ENCODE peak calls at places on chromosomes 12 and 14, in ten cellular contexts. X is adrenal gland, F is endothelial cell, V is hepatocyte, A is GM23338, O is heart right ventricle, J is bronchial epithelial cell, K is CD14-positive monocyte, W is psoas muscle, U is nephron progenitor cell. P is an unnamed sample.

GRCh38 chr12:101670007-101670671 is 27.3 kb upstream of the CHPT1 start:
- DNase-seq in J (peak), U (peak), V (peak), K (peak), X (peak), F (peak), O (peak), W (peak), A (peak), P (peak)

GRCh38 chr14:81565441-81566290 is 32.0 kb upstream of the SEL1L start:
- DNase-seq in X (peak), U (peak), V (peak), O (peak), W (no peak), K (no peak), A (peak), J (peak), F (peak), P (peak)

GRCh38 chr12:67430708-67431335 is 161.7 kb downstream of the CAND1 start:
- DNase-seq in U (no peak), V (no peak), F (no peak), X (peak), O (peak), W (peak), A (peak), J (no peak), K (no peak), P (no peak)

GRCh38 chr12:3542156-3542555 is 51.2 kb downstream of the PRMT8 start:
- DNase-seq in A (no peak), V (no peak), U (no peak), K (no peak), W (no peak), F (no peak), X (no peak), O (no peak), J (no peak), P (no peak)

GRCh38 chr12:127886821-127887220 is 380.1 kb upstream of the TMEM132C start:
- DNase-seq in A (no peak), J (no peak), O (no peak), V (no peak), U (no peak), X (no peak), F (no peak), K (no peak), W (no peak), P (no peak)

GRCh38 chr12:113057565-113058485 is 1.3 kb downstream of the DTX1 start:
- DNase-seq in O (no peak), K (no peak), W (no peak), F (no peak), J (no peak), U (no peak), X (no peak), A (peak), V (no peak), P (no peak)

GRCh38 chr12:46524778-46525177 is 152.2 kb upstream of the SLC38A2 start:
- DNase-seq in U (no peak), W (peak), F (no peak), O (peak), J (peak), K (no peak), V (peak), A (peak), X (peak), P (no peak)

GRCh38 chr12:4567073-4567881 is 5.3 kb downstream of the DYRK4 start:
- DNase-seq in F (no peak), K (no peak), J (no peak), W (no peak), X (no peak), O (no peak), V (no peak), A (no peak), U (no peak), P (no peak)

GRCh38 chr12:111438501-111438900 is 32.8 kb downstream of the SH2B3 start:
- DNase-seq in O (no peak), V (peak), A (peak), F (peak), J (peak), X (peak), K (peak), U (no peak), W (no peak), P (no peak)

GRCh38 chr12:10304161-10304574 is 3.5 kb upstream of the KLRD1 start:
- DNase-seq in J (peak), F (no peak), W (no peak), V (no peak), A (no peak), X (no peak), O (no peak), K (no peak), U (no peak), P (no peak)

GRCh38 chr14:45649051-45649450 is 396.0 kb upstream of the MIS18BP1 start:
- DNase-seq in O (no peak), K (no peak), F (no peak), V (no peak), J (peak), W (no peak), A (no peak), X (no peak), U (no peak), P (no peak)

GRCh38 chr14:63432228-63432627 is 110.9 kb downstream of the PPP2R5E start:
- DNase-seq in K (no peak), U (no peak), F (no peak), J (no peak), A (no peak), X (no peak), V (no peak), O (no peak), W (no peak), P (no peak)

GRCh38 chr12:10620078-10620779 is 6.8 kb upstream of the MAGOHB start:
- DNase-seq in O (no peak), F (no peak), A (no peak), K (no peak), X (no peak), V (no peak), J (no peak), W (no peak), U (no peak), P (no peak)

DNA sequence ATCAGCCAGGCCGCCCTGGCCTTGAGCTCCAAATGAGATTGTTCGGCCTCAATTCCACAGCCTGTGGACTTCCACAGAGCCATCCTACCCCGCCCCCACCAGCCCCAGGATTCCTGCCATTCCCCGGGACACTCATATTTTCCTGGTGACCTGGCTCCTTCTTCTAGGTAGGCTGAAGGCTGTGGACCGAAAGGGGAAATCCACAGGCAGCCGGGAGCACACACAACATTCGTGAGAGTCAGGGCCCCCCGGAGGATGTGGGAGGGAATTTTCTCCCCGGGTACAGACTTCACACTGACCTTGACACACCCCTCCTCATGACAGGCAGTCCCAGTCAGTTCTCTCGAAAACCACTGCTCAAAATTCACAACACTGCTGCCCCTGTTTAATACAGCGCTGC is 39.9 kb downstream of the RIN3 start:
- DNase-seq in W (no peak), F (peak), J (no peak), U (no peak), A (peak), V (peak), O (no peak), K (no peak), X (peak), P (no peak)
- TF ChIP-seq CTCF in W (no peak), F (no peak), J (no peak), U (no peak), A (peak), V (no peak), O (no peak), K (no peak), X (no peak), P (no peak)

GRCh38 chr14:79781882-79782281 is 429.4 kb downstream of the DIO2 start:
- DNase-seq in U (no peak), V (no peak), A (no peak), J (no peak), O (no peak), K (no peak), X (no peak), F (no peak), W (no peak), P (no peak)

DNA sequence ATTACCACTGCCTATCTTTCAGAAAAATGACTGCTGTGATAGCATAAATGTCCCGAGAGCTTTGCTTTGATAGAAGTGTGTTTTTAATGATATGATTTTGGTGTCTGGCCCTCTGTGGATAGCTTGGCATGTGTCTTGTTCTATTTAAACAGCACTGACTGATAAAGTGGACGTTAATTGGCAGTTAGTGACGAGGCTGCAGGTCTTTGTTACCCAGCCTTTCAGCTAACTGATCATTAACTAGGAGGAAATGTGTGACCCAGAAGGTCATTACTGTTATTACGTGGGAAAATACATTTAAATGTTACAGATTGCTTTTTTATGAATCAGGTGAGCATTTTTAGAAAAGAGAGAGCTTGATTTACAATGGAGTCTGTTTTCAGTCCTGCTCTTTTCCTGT is 428.2 kb downstream of the DIO2 start:
- DNase-seq in W (no peak), O (no peak), V (no peak), A (no peak), J (no peak), X (no peak), F (no peak), U (no peak), K (no peak), P (no peak)
- TF ChIP-seq CTCF in W (no peak), O (no peak), V (no peak), A (no peak), J (no peak), X (no peak), F (no peak), U (no peak), K (no peak), P (no peak)

GRCh38 chr14:66495214-66496098 is 9.3 kb downstream of the CCDC196 start:
- DNase-seq in V (peak), A (peak), J (peak), F (peak), K (no peak), X (peak), W (no peak), U (peak), O (peak), P (peak)
- TF ChIP-seq CTCF in V (peak), A (peak), J (peak), F (peak), K (peak), X (peak), W (peak), U (peak), O (peak), P (peak)

GRCh38 chr12:115146453-115146852 is 462.5 kb upstream of the TBX3 start:
- DNase-seq in K (no peak), O (no peak), W (no peak), F (no peak), U (no peak), A (no peak), J (peak), X (no peak), V (no peak), P (no peak)
- TF ChIP-seq CTCF in K (no peak), O (no peak), W (no peak), F (no peak), U (no peak), A (no peak), J (no peak), X (no peak), V (no peak), P (no peak)

GRCh38 chr14:68896132-68896531 is 83.0 kb downstream of the ACTN1 start:
- DNase-seq in J (no peak), U (no peak), W (no peak), O (no peak), V (no peak), K (no peak), X (no peak), A (peak), F (no peak), P (no peak)
- TF ChIP-seq CTCF in J (peak), U (no peak), W (no peak), O (peak), V (no peak), K (no peak), X (no peak), A (peak), F (peak), P (peak)

GRCh38 chr12:65911321-65911720 is 87.0 kb downstream of the HMGA2 start:
- DNase-seq in W (no peak), X (peak), V (peak), J (peak), U (no peak), K (no peak), O (no peak), F (no peak), A (no peak), P (no peak)

GRCh38 chr12:65918057-65918456 is 93.8 kb downstream of the HMGA2 start:
- DNase-seq in V (no peak), K (no peak), A (no peak), X (no peak), J (no peak), O (no peak), U (no peak), W (no peak), F (no peak), P (no peak)

GRCh38 chr12:65922077-65922476 is 97.8 kb downstream of the HMGA2 start:
- DNase-seq in K (no peak), V (no peak), U (no peak), A (no peak), X (no peak), W (no peak), O (no peak), J (no peak), F (no peak), P (no peak)

GRCh38 chr12:65916991-65917676 is 92.9 kb downstream of the HMGA2 start:
- DNase-seq in J (no peak), W (no peak), K (no peak), O (no peak), V (no peak), X (no peak), A (no peak), U (no peak), F (no peak), P (no peak)
- TF ChIP-seq CTCF in J (no peak), W (no peak), K (no peak), O (no peak), V (no peak), X (no peak), A (peak), U (no peak), F (no peak), P (no peak)

GRCh38 chr12:51971679-51972423 is 20.4 kb downstream of the ACVR1B start:
- DNase-seq in K (no peak), V (no peak), A (no peak), W (no peak), O (no peak), U (no peak), X (no peak), J (no peak), F (no peak), P (no peak)

GRCh38 chr12:51969643-51970042 is 18.1 kb downstream of the ACVR1B start:
- DNase-seq in V (no peak), X (no peak), J (no peak), W (no peak), A (no peak), U (no peak), O (no peak), F (no peak), K (no peak), P (no peak)

GRCh38 chr12:51972849-51973273 is 21.4 kb downstream of the ACVR1B start:
- DNase-seq in X (peak), O (no peak), K (peak), J (peak), W (peak), V (peak), A (no peak), F (no peak), U (no peak), P (no peak)

GRCh38 chr12:51972424-51972812 is 20.9 kb downstream of the ACVR1B start:
- DNase-seq in W (no peak), O (no peak), V (no peak), A (no peak), F (no peak), J (no peak), X (no peak), U (no peak), K (no peak), P (no peak)

DNA sequence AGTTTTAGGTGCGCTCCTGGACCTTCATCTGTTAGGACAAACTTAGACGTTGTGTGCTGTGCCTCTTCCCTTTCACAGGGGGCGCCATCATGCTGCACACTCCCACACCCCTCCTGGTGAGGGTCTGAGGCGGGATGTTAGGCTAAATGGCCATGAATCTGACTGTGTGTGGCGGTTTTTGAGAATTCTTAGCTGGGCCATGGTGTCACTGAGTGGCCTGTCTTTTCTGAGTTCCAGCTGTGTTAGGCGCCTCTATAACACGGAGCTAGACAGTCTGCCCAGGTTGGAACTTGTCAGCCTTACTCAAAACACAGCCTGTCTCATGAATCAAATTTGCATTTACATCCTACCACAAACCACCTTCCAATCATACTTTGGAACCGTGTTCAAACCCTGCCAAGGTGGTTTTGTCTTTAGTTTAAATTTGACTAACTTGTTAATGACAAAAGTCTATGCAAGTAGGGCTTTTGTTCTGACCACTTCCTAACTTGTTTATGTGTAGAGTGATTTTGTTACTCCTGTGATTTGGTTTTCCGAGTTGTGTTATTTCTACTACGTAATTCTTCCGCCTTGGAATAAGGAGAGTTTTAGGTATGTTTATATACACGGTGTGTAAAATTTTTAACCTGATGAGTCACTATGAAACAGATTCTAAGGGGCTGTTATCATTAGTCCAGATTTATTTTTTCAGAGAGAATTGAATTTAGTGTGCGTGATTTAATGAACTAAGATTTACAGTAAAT is 19.6 kb downstream of the ACVR1B start:
- DNase-seq in J (peak), A (peak), K (no peak), O (no peak), F (peak), V (peak), W (no peak), X (no peak), U (peak), P (peak)
- TF ChIP-seq CTCF in J (peak), A (peak), K (peak), O (peak), F (peak), V (peak), W (peak), X (no peak), U (peak), P (peak)

GRCh38 chr14:41642402-41643195 is 35.9 kb downstream of the LRFN5 start:
- DNase-seq in V (no peak), F (no peak), X (no peak), U (no peak), A (peak), O (no peak), K (no peak), J (no peak), W (no peak), P (no peak)

GRCh38 chr14:41641690-41642089 is 35.0 kb downstream of the LRFN5 start:
- DNase-seq in A (no peak), O (no peak), K (no peak), F (no peak), X (no peak), U (no peak), V (no peak), W (no peak), J (no peak), P (no peak)

GRCh38 chr14:41636492-41637392 is 30.1 kb downstream of the LRFN5 start:
- DNase-seq in V (peak), X (no peak), W (no peak), O (no peak), U (no peak), A (peak), J (no peak), F (no peak), K (no peak), P (no peak)
- TF ChIP-seq CTCF in V (no peak), X (no peak), W (no peak), O (no peak), U (no peak), A (no peak), J (no peak), F (no peak), K (no peak), P (no peak)

GRCh38 chr12:16844875-16845274 is 238.9 kb upstream of the LMO3 start:
- DNase-seq in K (no peak), U (no peak), W (no peak), J (no peak), V (no peak), X (no peak), F (no peak), A (peak), O (no peak), P (no peak)
- TF ChIP-seq CTCF in K (no peak), U (no peak), W (no peak), J (no peak), V (no peak), X (no peak), F (peak), A (peak), O (no peak), P (peak)

DNA sequence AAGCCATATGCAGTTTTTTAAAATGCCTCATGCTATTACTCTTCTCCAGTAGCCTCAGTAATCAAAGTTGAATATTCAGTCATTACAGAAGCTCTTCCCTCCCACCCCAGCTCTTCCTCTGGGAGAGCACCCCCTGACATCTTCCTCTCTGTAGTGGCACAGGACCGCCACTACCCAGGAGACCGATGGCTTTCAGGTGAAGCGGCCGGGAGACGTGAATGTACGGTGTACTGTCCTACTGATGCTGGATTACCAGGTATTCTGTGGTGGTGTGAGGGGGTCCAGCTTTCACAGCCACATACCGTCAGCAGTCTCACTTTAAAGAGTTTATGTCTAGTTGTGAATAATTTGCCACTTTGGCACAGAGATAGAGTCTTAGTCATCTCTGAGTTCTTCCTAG is 4.6 kb downstream of the SMARCD1 start:
- DNase-seq in X (no peak), F (no peak), O (no peak), J (no peak), K (no peak), U (no peak), W (no peak), A (no peak), V (no peak), P (no peak)
- TF ChIP-seq CTCF in X (no peak), F (no peak), O (no peak), J (no peak), K (no peak), U (no peak), W (no peak), A (no peak), V (no peak), P (no peak)